ENCODE peak calls at places on chromosome 17, in five cellular contexts. P is neural progenitor cell; S is Peyer's patch; F is CD8-positive, alpha-beta T cell; R is uterus. U is an unnamed sample. For H3K4me1, H3K9me3 and H3K27me3, the result is how much of the 10 kb centered on the place peaks cover.

GRCh38 chr17:8225813-8226535 is 15.6 kb upstream of the AURKB start:
- DNase-seq in P (peak), S (peak), F (peak), R (peak), U (peak)

GRCh38 chr17:75370288-75370687 is 35.2 kb downstream of the GRB2 start:
- DNase-seq in P (no peak), S (no peak), F (no peak), R (no peak), U (no peak)

GRCh38 chr17:248337-249235 is 67.1 kb upstream of the DOC2B start:
- DNase-seq in P (no peak), S (no peak), F (no peak), R (no peak), U (no peak)

GRCh38 chr17:13160281-13160680 is 142.5 kb upstream of the ELAC2 start:
- DNase-seq in P (no peak), S (no peak), F (no peak), R (no peak), U (no peak)

GRCh38 chr17:57404073-57404472 is 147.8 kb downstream of the MSI2 start:
- DNase-seq in P (no peak), S (no peak), F (no peak), R (no peak), U (no peak)

GRCh38 chr17:81591971-81592370 is 39.8 kb upstream of the FAAP100 start:
- DNase-seq in P (no peak), S (no peak), F (no peak), R (no peak), U (no peak)

GRCh38 chr17:59381716-59382570 is 50.5 kb downstream of the YPEL2 start:
- DNase-seq in P (no peak), S (no peak), F (no peak), R (no peak), U (no peak)

GRCh38 chr17:37885136-37885535 is 39.1 kb upstream of the TBC1D3K start:
- DNase-seq in P (no peak), S (no peak), F (no peak), R (no peak), U (no peak)

GRCh38 chr17:17440938-17441730 is 35.7 kb upstream of the MED9 start:
- DNase-seq in P (no peak), S (no peak), F (no peak), R (no peak), U (no peak)

GRCh38 chr17:63138713-63139112 is 172.7 kb downstream of the TANC2 start:
- DNase-seq in P (no peak), S (no peak), F (no peak), R (no peak), U (no peak)

GRCh38 chr17:42937712-42938596 is 26.3 kb downstream of the AARSD1 start:
- DNase-seq in P (peak), S (no peak), F (peak), R (peak), U (no peak)

GRCh38 chr17:83079340-83079747 is at the start of gene METRNL:
- DNase-seq in P (peak), S (peak), F (peak), R (peak), U (peak)

GRCh38 chr17:50055426-50056216 is at the start of gene ITGA3:
- DNase-seq in P (peak), S (peak), F (peak), R (peak), U (peak)

GRCh38 chr17:57834146-57834741 is 15.6 kb downstream of the MRPS23 start:
- DNase-seq in P (peak), S (no peak), F (no peak), R (no peak), U (no peak)

GRCh38 chr17:31339906-31340661 is 18.7 kb upstream of the EVI2A start:
- DNase-seq in P (no peak), S (no peak), F (no peak), R (no peak), U (no peak)

GRCh38 chr17:31564883-31565297 is 173.4 kb downstream of the RAB11FIP4 start:
- DNase-seq in P (peak), S (no peak), F (no peak), R (peak), U (no peak)

GRCh38 chr17:75842963-75843576 is 1.1 kb downstream of the UNC13D start:
- DNase-seq in P (no peak), S (no peak), F (peak), R (no peak), U (no peak)

GRCh38 chr17:32660496-32660895 is 173.7 kb downstream of the CDK5R1 start:
- DNase-seq in P (no peak), S (no peak), F (no peak), R (no peak), U (no peak)

GRCh38 chr17:55784666-55785065 is 33.8 kb downstream of the PCTP start:
- DNase-seq in P (no peak), S (no peak), F (no peak), R (no peak), U (no peak)

GRCh38 chr17:27473190-27473747 is 17.0 kb downstream of the KSR1 start:
- DNase-seq in P (no peak), S (no peak), F (no peak), R (no peak), U (no peak)

GRCh38 chr17:30243568-30243967 is 8.1 kb upstream of the SLC6A4 start:
- DNase-seq in P (no peak), S (no peak), F (no peak), R (no peak), U (no peak)

GRCh38 chr17:72640415-72641165 is 451.9 kb downstream of the SLC39A11 start:
- DNase-seq in P (no peak), S (no peak), F (no peak), R (no peak), U (no peak)

GRCh38 chr17:27407916-27408846 is 48.1 kb upstream of the KSR1 start:
- DNase-seq in P (peak), S (no peak), F (no peak), R (no peak), U (no peak)

DNA sequence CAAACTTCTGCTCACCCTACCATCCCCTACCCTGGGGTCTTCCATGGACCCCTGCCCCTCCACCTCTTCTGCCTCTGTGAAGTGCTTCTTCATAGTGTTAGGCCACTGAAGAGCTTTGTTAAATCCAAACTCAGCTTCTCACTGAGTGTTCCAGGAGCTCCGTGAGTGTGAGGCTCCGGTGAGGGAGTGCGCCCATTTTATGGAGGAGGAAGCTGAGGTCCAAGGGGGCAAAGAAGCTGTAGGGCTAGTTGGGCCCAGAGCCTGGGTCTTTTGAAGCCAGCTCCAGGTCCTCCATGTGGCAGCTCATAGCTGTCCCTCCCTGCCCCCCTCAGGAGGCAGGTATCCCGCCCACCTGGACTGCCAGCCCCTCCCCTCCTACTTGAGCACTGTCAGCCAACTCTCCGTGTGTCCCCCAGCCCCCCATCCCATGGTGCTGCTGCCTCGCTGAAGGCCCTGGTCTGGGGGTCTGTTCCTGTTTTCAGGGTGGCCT is 6.0 kb downstream of the FMNL1 start:
- DNase-seq in P (no peak), S (no peak), F (no peak), R (no peak), U (no peak)
- H3K4me1 ChIP-seq in P (under half), S (under half), F (half or more), R (under half), U (half or more)

DNA sequence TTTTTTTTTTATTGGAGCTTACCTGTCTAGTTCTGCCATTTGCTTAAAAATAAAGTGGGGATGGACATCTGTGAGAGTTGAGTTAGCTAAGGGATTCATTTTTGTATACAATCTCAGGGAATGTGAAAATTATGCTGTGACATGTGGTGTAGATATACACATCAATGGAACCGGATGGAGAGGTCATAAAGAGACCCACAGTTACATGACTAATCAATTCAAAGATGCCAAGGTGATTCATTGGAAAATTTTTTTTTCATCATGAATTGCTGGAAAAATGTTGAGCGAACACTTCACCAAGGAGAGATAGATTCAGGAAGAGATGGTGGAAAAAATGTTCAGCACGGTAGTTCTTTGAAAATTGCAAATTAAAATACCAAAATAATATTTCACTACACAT is 605.4 kb upstream of the KIF2B start:
- DNase-seq in P (no peak), S (no peak), F (no peak), R (no peak), U (no peak)
- H3K9me3 ChIP-seq in P (under half), S (under half), F (under half), R (under half), U (under half)

GRCh38 chr17:40702271-40702670 is 1.3 kb downstream of the KRT24 start:
- DNase-seq in P (no peak), S (no peak), F (no peak), R (no peak), U (no peak)

GRCh38 chr17:40699359-40699758 is 4.2 kb downstream of the KRT24 start:
- DNase-seq in P (no peak), S (no peak), F (no peak), R (peak), U (no peak)

GRCh38 chr17:40696651-40697072 is 6.9 kb downstream of the KRT24 start:
- DNase-seq in P (no peak), S (no peak), F (no peak), R (no peak), U (no peak)

GRCh38 chr17:40703652-40704051 is at the start of gene KRT24:
- DNase-seq in P (no peak), S (no peak), F (no peak), R (no peak), U (no peak)

DNA sequence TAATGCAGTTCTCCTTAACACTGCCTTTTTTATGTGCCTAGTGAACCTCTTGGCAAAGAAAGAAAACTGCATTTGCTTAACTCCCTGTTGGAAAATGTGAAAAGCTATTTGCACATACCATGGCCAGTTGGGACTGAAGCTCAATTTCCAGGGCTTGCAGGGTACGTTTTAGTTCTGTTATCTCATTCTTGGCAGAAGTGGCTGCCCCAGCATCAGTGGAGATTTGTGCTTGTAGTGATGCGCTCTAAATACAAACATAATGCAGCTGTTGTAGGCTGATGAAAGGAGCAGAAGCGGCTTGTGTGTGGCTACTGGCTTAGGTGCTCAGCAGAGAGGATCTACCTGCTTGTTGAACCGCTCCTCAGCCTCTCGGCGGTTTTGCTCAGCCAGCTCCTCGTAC is 3.7 kb downstream of the KRT24 start:
- DNase-seq in P (no peak), S (no peak), F (no peak), R (peak), U (no peak)
- H3K27me3 ChIP-seq in P (under half), S (under half), F (under half), R (under half), U (under half)

GRCh38 chr17:78896834-78897638 is 6.0 kb downstream of the CEP295NL start:
- DNase-seq in P (no peak), S (no peak), F (no peak), R (no peak), U (no peak)

GRCh38 chr17:78895322-78895721 is 7.7 kb downstream of the CEP295NL start:
- DNase-seq in P (no peak), S (no peak), F (no peak), R (no peak), U (no peak)

GRCh38 chr17:78898075-78898836 is 4.7 kb downstream of the CEP295NL start:
- DNase-seq in P (no peak), S (no peak), F (no peak), R (no peak), U (no peak)

GRCh38 chr17:78897639-78897996 is 5.4 kb downstream of the CEP295NL start:
- DNase-seq in P (no peak), S (no peak), F (no peak), R (no peak), U (no peak)

DNA sequence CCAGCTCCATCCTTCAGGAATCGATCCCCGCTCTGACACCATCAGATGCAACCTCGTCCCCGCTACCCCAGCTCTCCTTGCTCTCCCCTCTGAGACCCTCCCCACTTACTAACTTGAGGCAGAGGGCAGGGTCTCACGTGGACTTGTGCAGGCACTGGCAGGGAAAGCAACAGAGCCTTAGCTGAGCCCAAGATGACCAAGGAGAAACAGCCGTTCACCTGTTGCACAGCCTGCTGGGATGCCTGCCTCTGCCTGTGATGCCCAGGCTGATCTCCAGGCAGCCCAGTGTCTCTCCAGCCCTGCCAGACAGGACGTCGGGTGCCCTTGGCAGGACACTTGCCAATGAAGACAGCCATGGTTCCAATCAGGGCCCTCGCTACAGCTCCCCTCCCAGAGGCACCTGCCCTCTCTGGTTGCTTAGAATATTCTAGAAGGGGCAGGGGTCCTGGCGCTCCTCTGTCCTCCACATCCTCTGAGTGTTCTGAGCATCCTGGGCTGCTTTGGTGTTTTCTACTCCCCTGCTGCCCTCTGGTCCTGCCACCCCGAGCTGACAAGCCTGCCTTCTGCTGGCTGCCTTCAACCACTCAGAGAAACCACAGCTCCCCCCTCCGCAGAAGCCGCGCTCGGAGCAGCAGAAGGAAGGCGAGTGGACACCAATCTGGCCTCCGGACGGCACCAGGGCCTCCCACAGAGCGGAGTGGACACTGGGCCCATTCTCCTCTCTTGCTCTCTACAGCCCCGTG is 6.7 kb downstream of the CEP295NL start:
- DNase-seq in P (no peak), S (no peak), F (no peak), R (no peak), U (no peak)
- H3K4me1 ChIP-seq in P (under half), S (under half), F (under half), R (under half), U (under half)

GRCh38 chr17:21299981-21300600 is 15.6 kb downstream of the MAP2K3 start:
- DNase-seq in P (no peak), S (no peak), F (no peak), R (no peak), U (no peak)
- H3K9me3 ChIP-seq in P (under half), S (under half), F (under half), R (under half), U (under half)